ENCODE peak calls at places on chromosome 20, in five cellular contexts. G is aorta, B is upper lobe of left lung, O is transverse colon, P is right cardiac atrium. M is an unnamed sample.

GRCh38 chr20:62347445-62347844 is 19.7 kb downstream of the LAMA5 start:
- DNase-seq in G (no peak), B (peak), O (no peak), P (no peak), M (no peak)

GRCh38 chr20:32470025-32470861 is 112.1 kb downstream of the ASXL1 start:
- DNase-seq in G (no peak), B (peak), O (peak), P (peak), M (peak)

GRCh38 chr20:63740501-63741353 is 1.2 kb downstream of the SLC2A4RG start:
- DNase-seq in G (peak), B (peak), O (peak), P (peak), M (peak)

GRCh38 chr20:25280574-25281535 is 33.0 kb downstream of the PYGB start:
- DNase-seq in G (peak), B (no peak), O (peak), P (peak), M (peak)

GRCh38 chr20:48489046-48489463 is 338.7 kb downstream of the PREX1 start:
- DNase-seq in G (no peak), B (peak), O (no peak), P (no peak), M (no peak)

GRCh38 chr20:44231193-44231592 is 15.9 kb upstream of the GDAP1L1 start:
- DNase-seq in G (no peak), B (no peak), O (no peak), P (no peak), M (no peak)

GRCh38 chr20:21640556-21640955 is 64.9 kb upstream of the PAX1 start:
- DNase-seq in G (no peak), B (no peak), O (no peak), P (no peak), M (peak)

GRCh38 chr20:41172296-41173140 is 35.2 kb downstream of the PLCG1 start:
- DNase-seq in G (no peak), B (no peak), O (peak), P (no peak), M (no peak)

GRCh38 chr20:34581341-34582189 is 23.0 kb downstream of the MAP1LC3A start:
- DNase-seq in G (peak), B (no peak), O (no peak), P (peak), M (no peak)

GRCh38 chr20:47354710-47355488 is 1.6 kb downstream of the ZMYND8 start:
- DNase-seq in G (no peak), B (no peak), O (no peak), P (no peak), M (no peak)

GRCh38 chr20:20395856-20396600 is 28.1 kb downstream of the INSM1 start:
- DNase-seq in G (no peak), B (peak), O (no peak), P (no peak), M (no peak)

DNA sequence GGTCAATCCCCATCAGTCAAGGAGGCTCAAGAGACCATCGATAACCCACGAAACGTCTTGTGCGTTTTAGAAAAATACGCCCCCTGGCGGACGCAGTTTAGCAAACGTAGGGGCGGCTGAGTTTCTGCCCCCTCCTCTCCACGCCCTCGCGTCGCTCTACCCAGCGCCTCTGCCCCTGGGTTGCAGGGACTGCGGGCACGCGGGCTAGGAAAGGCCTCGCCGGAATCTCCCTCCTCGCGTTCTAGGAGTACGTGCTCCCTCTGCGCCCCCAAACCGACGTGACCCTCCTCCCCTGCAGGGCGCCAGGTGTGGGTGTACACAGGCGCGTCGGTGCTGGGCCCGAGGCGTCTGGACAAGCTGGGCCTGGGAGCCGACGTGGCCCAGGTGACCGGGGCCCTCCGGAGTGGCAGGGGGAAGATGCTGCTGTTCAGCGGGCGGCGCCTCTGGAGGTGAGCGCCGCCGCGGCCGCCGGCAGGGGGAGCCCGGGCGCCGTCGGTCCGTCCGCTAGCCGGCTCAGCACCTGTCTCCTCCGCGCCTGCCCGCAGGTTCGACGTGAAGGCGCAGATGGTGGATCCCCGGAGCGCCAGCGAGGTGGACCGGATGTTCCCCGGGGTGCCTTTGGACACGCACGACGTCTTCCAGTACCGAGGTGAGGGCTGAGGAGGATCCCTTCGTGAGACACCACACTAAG is 5.3 kb downstream of the MMP9 start:
- DNase-seq in G (no peak), B (peak), O (peak), P (peak), M (peak)
- H3K4me3 ChIP-seq in G (no peak), B (peak), O (peak), P (no peak), M (peak)

DNA sequence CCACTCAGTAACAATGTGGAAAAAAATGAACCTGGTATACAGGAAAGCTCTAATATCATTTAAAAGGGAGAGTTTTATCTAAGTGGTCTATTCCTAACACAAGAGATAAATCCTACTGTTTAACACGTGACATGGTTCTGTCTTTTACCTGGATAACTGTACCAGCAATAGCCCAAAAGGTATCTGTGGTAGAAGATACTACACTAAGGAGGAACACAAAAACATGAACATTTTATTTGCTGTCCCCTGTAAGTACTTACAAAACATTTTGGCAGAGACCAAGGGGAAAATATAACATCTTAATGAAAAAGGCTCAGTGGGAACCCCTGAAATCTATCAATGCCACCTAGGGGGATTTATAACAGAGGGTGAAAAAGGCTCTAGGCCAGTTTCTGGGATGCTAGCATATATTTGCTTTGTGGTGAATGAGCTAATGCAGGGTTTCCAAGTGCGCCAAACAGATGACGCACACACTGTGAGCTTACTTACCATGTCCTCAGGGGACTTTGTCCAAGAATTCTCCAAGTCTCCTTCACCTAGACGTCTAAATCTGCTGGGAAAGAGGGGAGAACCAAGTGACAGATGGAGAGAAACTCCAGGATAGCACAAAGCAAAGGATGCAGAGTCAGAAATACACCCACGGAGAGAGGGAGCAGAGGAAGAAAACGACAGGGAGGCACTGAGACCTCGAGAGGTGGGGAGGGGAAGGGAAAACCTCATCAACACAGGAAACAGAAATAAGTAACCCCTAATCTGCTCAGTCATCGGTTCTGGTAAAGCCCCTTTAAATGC is 147.9 kb upstream of the PRND start:
- DNase-seq in G (peak), B (no peak), O (no peak), P (no peak), M (no peak)
- H3K4me3 ChIP-seq in G (no peak), B (no peak), O (no peak), P (no peak), M (no peak)

GRCh38 chr20:53161073-53161472 is 188.9 kb downstream of the TSHZ2 start:
- DNase-seq in G (no peak), B (no peak), O (no peak), P (no peak), M (no peak)

GRCh38 chr20:53161473-53161872 is 189.3 kb downstream of the TSHZ2 start:
- DNase-seq in G (no peak), B (no peak), O (no peak), P (no peak), M (no peak)

GRCh38 chr20:53159144-53159543 is 187.0 kb downstream of the TSHZ2 start:
- DNase-seq in G (no peak), B (no peak), O (no peak), P (no peak), M (no peak)

GRCh38 chr20:53154540-53154939 is 182.4 kb downstream of the TSHZ2 start:
- DNase-seq in G (no peak), B (no peak), O (no peak), P (no peak), M (no peak)

DNA sequence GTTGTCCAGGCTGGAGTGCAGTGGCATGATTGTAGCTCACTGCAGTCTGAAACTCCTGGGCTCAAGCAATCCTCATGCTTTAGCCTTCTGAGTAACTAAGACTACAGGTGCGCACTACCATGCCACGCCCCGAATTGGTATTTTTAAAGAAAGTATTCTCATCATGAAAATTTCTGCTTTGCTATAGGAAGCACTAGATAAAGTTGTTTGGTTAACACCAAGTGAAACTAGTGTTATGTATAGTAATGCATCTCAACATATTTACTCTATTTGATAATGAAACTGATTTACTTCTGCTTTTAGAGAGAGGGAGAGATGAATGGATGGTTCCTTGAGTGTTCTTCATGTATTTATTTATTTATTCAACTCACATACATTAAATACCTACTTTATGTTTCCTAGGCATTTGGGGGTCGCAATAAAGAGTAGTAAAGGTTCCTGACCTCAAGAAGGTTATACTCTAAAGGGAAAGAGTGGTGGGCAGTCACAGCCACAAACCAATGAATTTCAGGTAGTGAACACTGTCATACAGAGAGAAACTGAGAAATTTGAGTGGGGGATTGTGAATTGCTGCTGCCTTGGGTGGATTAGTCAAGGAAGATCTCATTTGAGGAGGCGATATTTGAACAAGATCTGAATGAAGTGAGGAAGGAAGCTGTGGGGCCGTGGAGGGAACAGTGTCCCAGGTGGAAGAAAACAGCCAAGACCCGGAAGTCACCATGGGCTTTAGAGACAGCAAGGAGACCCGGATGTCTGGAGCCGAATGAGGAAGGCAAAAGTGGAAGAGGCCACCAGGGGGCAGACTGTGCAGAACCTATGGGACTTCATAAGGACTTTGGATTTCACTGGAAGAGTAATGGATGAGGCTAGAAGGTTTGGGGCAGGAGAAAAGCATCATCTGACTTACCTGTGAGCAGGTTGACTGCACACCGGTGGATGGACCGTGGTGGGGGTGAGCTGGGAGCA is 185.6 kb downstream of the TSHZ2 start:
- DNase-seq in G (peak), B (no peak), O (peak), P (peak), M (peak)
- H3K4me3 ChIP-seq in G (no peak), B (no peak), O (no peak), P (no peak), M (no peak)

GRCh38 chr20:10521836-10522235 is 86.7 kb downstream of the SLX4IP start:
- DNase-seq in G (no peak), B (no peak), O (no peak), P (no peak), M (no peak)

GRCh38 chr20:10523438-10523837 is 88.3 kb downstream of the SLX4IP start:
- DNase-seq in G (no peak), B (peak), O (no peak), P (peak), M (no peak)

GRCh38 chr20:10524643-10525042 is 89.5 kb downstream of the SLX4IP start:
- DNase-seq in G (no peak), B (no peak), O (no peak), P (no peak), M (no peak)

GRCh38 chr20:10522328-10522727 is 87.2 kb downstream of the SLX4IP start:
- DNase-seq in G (no peak), B (no peak), O (no peak), P (no peak), M (no peak)

GRCh38 chr20:10524034-10524476 is 89.0 kb downstream of the SLX4IP start:
- DNase-seq in G (peak), B (peak), O (peak), P (peak), M (no peak)
- H3K4me3 ChIP-seq in G (no peak), B (no peak), O (no peak), P (no peak), M (no peak)

GRCh38 chr20:50810063-50810462 is 15.2 kb downstream of the BCAS4 start:
- DNase-seq in G (no peak), B (no peak), O (no peak), P (no peak), M (no peak)
- H3K4me3 ChIP-seq in G (no peak), B (no peak), O (no peak), P (no peak), M (no peak)

DNA sequence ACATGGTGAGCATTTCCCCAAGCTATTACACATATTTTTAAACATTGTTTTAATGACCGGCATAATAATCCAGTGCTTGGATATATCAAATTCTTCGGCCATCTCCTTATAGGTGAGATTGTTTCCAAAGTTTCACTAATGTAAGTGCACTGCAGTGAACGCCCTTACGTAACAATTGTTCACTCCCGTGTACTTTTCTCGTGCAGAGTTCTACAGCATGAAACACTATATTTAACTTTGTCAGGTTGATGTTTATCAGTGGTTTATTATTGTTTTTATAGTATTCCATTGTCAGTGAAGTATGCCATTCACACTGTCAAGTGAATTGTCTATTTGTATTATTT is 3.4 kb upstream of the GZF1 start:
- DNase-seq in G (no peak), B (no peak), O (no peak), P (no peak), M (no peak)
- H3K4me3 ChIP-seq in G (peak), B (peak), O (peak), P (peak), M (peak)

GRCh38 chr20:59561614-59562277 is 42.6 kb upstream of the PHACTR3 start:
- DNase-seq in G (no peak), B (no peak), O (no peak), P (no peak), M (no peak)

GRCh38 chr20:59560588-59561227 is 43.6 kb upstream of the PHACTR3 start:
- DNase-seq in G (no peak), B (no peak), O (no peak), P (no peak), M (no peak)

GRCh38 chr20:59559863-59560262 is 44.5 kb upstream of the PHACTR3 start:
- DNase-seq in G (no peak), B (no peak), O (no peak), P (no peak), M (no peak)

GRCh38 chr20:59559024-59559817 is 45.1 kb upstream of the PHACTR3 start:
- DNase-seq in G (no peak), B (peak), O (no peak), P (no peak), M (no peak)

GRCh38 chr20:59561228-59561605 is 43.1 kb upstream of the PHACTR3 start:
- DNase-seq in G (no peak), B (no peak), O (no peak), P (no peak), M (no peak)
- H3K4me3 ChIP-seq in G (no peak), B (no peak), O (no peak), P (no peak), M (no peak)

GRCh38 chr20:50538276-50538675 is 28.1 kb downstream of the PTPN1 start:
- DNase-seq in G (no peak), B (no peak), O (no peak), P (no peak), M (no peak)
- H3K4me3 ChIP-seq in G (no peak), B (no peak), O (no peak), P (no peak), M (no peak)

M was measured in Caco-2.